ENCODE peak calls at places on chromosomes 12 and 14, in six cellular contexts. One of them, this sample, is unnamed.

GRCh38 chr14:23478109-23478698 is 8.7 kb downstream of the NGDN start:
- DNase-seq in heart right ventricle: no peak
- DNase-seq in CD4-positive, CD25-positive, alpha-beta regulatory T cell: peak; percentile 86
- DNase-seq in MM.1S: peak; percentile 49
- DNase-seq in uterus: peak; percentile 43
- DNase-seq in lung: peak; percentile 51
- DNase-seq in this sample: peak; percentile 49

GRCh38 chr14:69685217-69685616 is 73.8 kb downstream of the SUSD6 start:
- DNase-seq in heart right ventricle: no peak
- DNase-seq in lung: no peak
- DNase-seq in uterus: no peak
- DNase-seq in CD4-positive, CD25-positive, alpha-beta regulatory T cell: peak; percentile 91
- DNase-seq in MM.1S: no peak
- DNase-seq in this sample: no peak

GRCh38 chr12:10562306-10562933 is 51.0 kb downstream of the MAGOHB start:
- DNase-seq in lung: no peak
- DNase-seq in heart right ventricle: no peak
- DNase-seq in uterus: no peak
- DNase-seq in CD4-positive, CD25-positive, alpha-beta regulatory T cell: peak; percentile 62
- DNase-seq in MM.1S: peak; percentile 40
- DNase-seq in this sample: no peak

GRCh38 chr14:65312859-65313258 is 99.7 kb upstream of the FUT8 start:
- DNase-seq in heart right ventricle: no peak
- DNase-seq in lung: no peak
- DNase-seq in MM.1S: no peak
- DNase-seq in uterus: no peak
- DNase-seq in CD4-positive, CD25-positive, alpha-beta regulatory T cell: no peak
- DNase-seq in this sample: no peak

GRCh38 chr12:114667669-114668150 is 16.3 kb downstream of the TBX3 start:
- DNase-seq in heart right ventricle: no peak
- DNase-seq in MM.1S: no peak
- DNase-seq in lung: no peak
- DNase-seq in CD4-positive, CD25-positive, alpha-beta regulatory T cell: no peak
- DNase-seq in uterus: no peak
- DNase-seq in this sample: no peak

GRCh38 chr14:30525833-30526232 is 33.1 kb upstream of the G2E3 start:
- DNase-seq in lung: no peak
- DNase-seq in MM.1S: no peak
- DNase-seq in heart right ventricle: no peak
- DNase-seq in CD4-positive, CD25-positive, alpha-beta regulatory T cell: no peak
- DNase-seq in uterus: no peak
- DNase-seq in this sample: no peak

GRCh38 chr12:110345176-110345651 is 58.3 kb downstream of the ANAPC7 start:
- DNase-seq in lung: no peak
- DNase-seq in CD4-positive, CD25-positive, alpha-beta regulatory T cell: no peak
- DNase-seq in uterus: no peak
- DNase-seq in MM.1S: no peak
- DNase-seq in heart right ventricle: no peak
- DNase-seq in this sample: no peak

GRCh38 chr12:92162079-92162478 is 16.4 kb upstream of the BTG1 start:
- DNase-seq in lung: no peak
- DNase-seq in CD4-positive, CD25-positive, alpha-beta regulatory T cell: no peak
- DNase-seq in heart right ventricle: no peak
- DNase-seq in uterus: no peak
- DNase-seq in MM.1S: no peak
- DNase-seq in this sample: no peak

GRCh38 chr14:101469382-101470251 is 91.7 kb upstream of the DIO3 start:
- DNase-seq in uterus: peak; percentile 12
- DNase-seq in MM.1S: no peak
- DNase-seq in heart right ventricle: no peak
- DNase-seq in lung: no peak
- DNase-seq in CD4-positive, CD25-positive, alpha-beta regulatory T cell: no peak
- DNase-seq in this sample: peak; percentile 8

GRCh38 chr12:8890313-8891084 is 23.8 kb upstream of the PHC1 start:
- DNase-seq in heart right ventricle: no peak
- DNase-seq in lung: peak; percentile 47
- DNase-seq in CD4-positive, CD25-positive, alpha-beta regulatory T cell: peak; percentile 61
- DNase-seq in MM.1S: peak; percentile 51
- DNase-seq in uterus: peak; percentile 35
- DNase-seq in this sample: peak; percentile 47

GRCh38 chr12:131105736-131106356 is 152.1 kb downstream of the ADGRD1 start:
- DNase-seq in MM.1S: no peak
- DNase-seq in lung: no peak
- DNase-seq in CD4-positive, CD25-positive, alpha-beta regulatory T cell: peak; percentile 44
- DNase-seq in heart right ventricle: no peak
- DNase-seq in uterus: no peak
- DNase-seq in this sample: no peak

GRCh38 chr12:75042125-75042524 is 167.5 kb downstream of the KCNC2 start:
- DNase-seq in uterus: no peak
- DNase-seq in MM.1S: no peak
- DNase-seq in heart right ventricle: no peak
- DNase-seq in CD4-positive, CD25-positive, alpha-beta regulatory T cell: no peak
- DNase-seq in lung: no peak
- DNase-seq in this sample: no peak

GRCh38 chr14:60183724-60184596 is 18.8 kb upstream of the DHRS7 start:
- DNase-seq in lung: no peak
- DNase-seq in MM.1S: peak; percentile 56
- DNase-seq in CD4-positive, CD25-positive, alpha-beta regulatory T cell: peak; percentile 85
- DNase-seq in heart right ventricle: no peak
- DNase-seq in uterus: no peak
- DNase-seq in this sample: no peak

GRCh38 chr12:77947746-77948145 is 117.1 kb downstream of the NAV3 start:
- DNase-seq in uterus: no peak
- DNase-seq in lung: no peak
- DNase-seq in heart right ventricle: no peak
- DNase-seq in CD4-positive, CD25-positive, alpha-beta regulatory T cell: no peak
- DNase-seq in MM.1S: no peak
- DNase-seq in this sample: no peak

DNA sequence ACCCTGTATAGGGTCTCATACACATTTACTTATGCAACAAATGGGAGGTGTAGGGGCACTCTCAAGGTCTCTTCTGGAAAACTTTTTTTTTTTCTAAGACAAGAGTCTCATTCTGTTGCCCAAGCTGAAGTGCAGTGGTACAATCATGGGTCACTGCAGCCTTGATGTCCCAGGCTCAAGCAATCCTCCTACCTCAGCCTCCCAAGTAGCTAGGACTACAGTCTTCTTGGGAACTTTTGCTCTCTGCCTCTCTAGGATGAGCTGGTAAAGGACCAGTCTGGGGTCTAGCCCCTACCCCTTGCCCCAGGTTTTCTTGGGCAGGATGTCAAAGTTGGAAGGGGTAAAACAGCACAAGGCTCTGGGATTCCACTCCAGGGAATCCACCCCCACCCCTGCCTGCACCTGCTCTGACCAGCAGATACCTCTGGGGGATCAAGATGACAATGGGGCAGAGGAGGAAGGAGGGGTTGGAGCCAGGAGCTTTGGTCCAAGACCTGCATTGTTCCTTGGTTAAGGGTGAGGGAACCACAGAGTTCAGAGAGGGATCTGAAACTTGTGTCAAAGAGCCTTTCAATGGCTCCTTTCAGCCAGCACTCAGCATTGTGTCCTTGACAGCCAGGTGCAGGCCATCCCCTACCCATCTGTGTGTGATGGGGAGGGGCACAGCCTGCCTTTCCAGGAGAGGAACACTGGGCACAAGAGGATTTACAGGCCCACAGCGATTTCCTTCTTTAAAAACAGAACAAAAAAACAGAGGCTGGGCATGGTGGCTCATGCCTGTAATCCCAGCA is 12.2 kb downstream of the CTDSP2 start:
- DNase-seq in lung: no peak
- DNase-seq in heart right ventricle: no peak
- DNase-seq in MM.1S: peak; percentile 36
- DNase-seq in CD4-positive, CD25-positive, alpha-beta regulatory T cell: no peak
- DNase-seq in uterus: no peak
- DNase-seq in this sample: no peak
- H3K4me1 ChIP-seq in lung: peaks cover 64% of the 10 kb centered on the region
- H3K4me1 ChIP-seq in heart right ventricle: peaks cover 100% of the 10 kb centered on the region
- H3K4me1 ChIP-seq in MM.1S: peaks cover 72% of the 10 kb centered on the region
- H3K4me1 ChIP-seq in CD4-positive, CD25-positive, alpha-beta regulatory T cell: peaks cover 86% of the 10 kb centered on the region
- H3K4me1 ChIP-seq in uterus: peaks cover 27% of the 10 kb centered on the region
- H3K4me1 ChIP-seq in this sample: peaks cover 66% of the 10 kb centered on the region

GRCh38 chr12:57152408-57153038 is 5.1 kb upstream of the LRP1-AS start:
- DNase-seq in lung: no peak
- DNase-seq in uterus: peak; percentile 75
- DNase-seq in MM.1S: no peak
- DNase-seq in CD4-positive, CD25-positive, alpha-beta regulatory T cell: no peak
- DNase-seq in heart right ventricle: peak; percentile 22
- DNase-seq in this sample: peak; percentile 71

GRCh38 chr12:57153420-57153997 is 6.1 kb upstream of the LRP1-AS start:
- DNase-seq in uterus: no peak
- DNase-seq in heart right ventricle: peak; percentile 2
- DNase-seq in MM.1S: no peak
- DNase-seq in lung: no peak
- DNase-seq in CD4-positive, CD25-positive, alpha-beta regulatory T cell: no peak
- DNase-seq in this sample: no peak

GRCh38 chr12:57156701-57157403 is 9.4 kb upstream of the LRP1-AS start:
- DNase-seq in uterus: no peak
- DNase-seq in heart right ventricle: peak; percentile 46
- DNase-seq in lung: no peak
- DNase-seq in MM.1S: no peak
- DNase-seq in CD4-positive, CD25-positive, alpha-beta regulatory T cell: no peak
- DNase-seq in this sample: no peak

GRCh38 chr12:57154076-57154475 is 6.7 kb upstream of the LRP1-AS start:
- DNase-seq in CD4-positive, CD25-positive, alpha-beta regulatory T cell: no peak
- DNase-seq in lung: no peak
- DNase-seq in uterus: no peak
- DNase-seq in MM.1S: no peak
- DNase-seq in heart right ventricle: peak; percentile 6
- DNase-seq in this sample: no peak

DNA sequence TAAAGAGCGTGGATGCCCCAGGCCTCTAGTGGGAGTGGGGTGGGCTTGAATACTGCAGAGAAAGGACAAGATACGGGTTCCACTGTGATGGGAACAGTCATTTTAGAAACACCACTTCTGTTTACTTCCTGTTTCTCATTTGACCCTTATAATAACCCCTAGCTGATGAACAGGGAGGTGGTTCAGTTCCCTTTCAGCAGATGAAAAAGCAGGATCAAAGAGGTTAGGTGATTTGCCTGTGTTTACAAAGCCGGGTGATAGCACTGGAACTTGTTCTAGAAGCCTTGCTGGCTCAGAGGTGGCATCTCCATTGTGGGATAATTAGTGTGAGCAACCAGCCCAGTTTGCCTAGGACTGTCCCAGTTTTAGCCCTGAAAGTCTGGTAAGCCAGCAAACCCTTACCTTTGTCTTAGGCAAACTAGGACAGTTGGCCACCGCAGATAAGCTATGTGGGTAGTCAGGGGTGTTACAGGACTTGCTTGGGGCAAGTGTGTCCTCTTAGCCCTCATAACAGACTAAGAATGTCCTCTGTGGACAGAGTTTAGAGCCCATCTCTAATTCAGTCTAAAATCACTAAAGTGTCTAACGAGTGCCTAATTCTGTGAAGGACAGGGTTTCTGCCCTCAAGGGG is 7.5 kb upstream of the LRP1-AS start:
- DNase-seq in uterus: no peak
- DNase-seq in MM.1S: no peak
- DNase-seq in heart right ventricle: no peak
- DNase-seq in lung: no peak
- DNase-seq in CD4-positive, CD25-positive, alpha-beta regulatory T cell: no peak
- DNase-seq in this sample: no peak
- H3K4me1 ChIP-seq in uterus: peaks cover 14% of the 10 kb centered on the region
- H3K4me1 ChIP-seq in MM.1S: no peaks in the 10 kb centered on the region
- H3K4me1 ChIP-seq in heart right ventricle: peaks cover 100% of the 10 kb centered on the region
- H3K4me1 ChIP-seq in lung: peaks cover 23% of the 10 kb centered on the region
- H3K4me1 ChIP-seq in CD4-positive, CD25-positive, alpha-beta regulatory T cell: no peaks in the 10 kb centered on the region
- H3K4me1 ChIP-seq in this sample: peaks cover 29% of the 10 kb centered on the region

GRCh38 chr12:11755311-11755930 is 105.9 kb downstream of the ETV6 start:
- DNase-seq in CD4-positive, CD25-positive, alpha-beta regulatory T cell: no peak
- DNase-seq in lung: no peak
- DNase-seq in MM.1S: no peak
- DNase-seq in uterus: no peak
- DNase-seq in heart right ventricle: no peak
- DNase-seq in this sample: no peak

GRCh38 chr12:11752403-11753150 is 103.1 kb downstream of the ETV6 start:
- DNase-seq in MM.1S: no peak
- DNase-seq in lung: no peak
- DNase-seq in CD4-positive, CD25-positive, alpha-beta regulatory T cell: no peak
- DNase-seq in heart right ventricle: no peak
- DNase-seq in uterus: no peak
- DNase-seq in this sample: no peak

GRCh38 chr12:11753826-11754225 is 104.4 kb downstream of the ETV6 start:
- DNase-seq in lung: no peak
- DNase-seq in uterus: no peak
- DNase-seq in heart right ventricle: no peak
- DNase-seq in MM.1S: no peak
- DNase-seq in CD4-positive, CD25-positive, alpha-beta regulatory T cell: no peak
- DNase-seq in this sample: no peak

GRCh38 chr12:11753151-11753501 is 103.7 kb downstream of the ETV6 start:
- DNase-seq in heart right ventricle: no peak
- DNase-seq in CD4-positive, CD25-positive, alpha-beta regulatory T cell: no peak
- DNase-seq in MM.1S: peak; percentile 83
- DNase-seq in lung: no peak
- DNase-seq in uterus: no peak
- DNase-seq in this sample: no peak

DNA sequence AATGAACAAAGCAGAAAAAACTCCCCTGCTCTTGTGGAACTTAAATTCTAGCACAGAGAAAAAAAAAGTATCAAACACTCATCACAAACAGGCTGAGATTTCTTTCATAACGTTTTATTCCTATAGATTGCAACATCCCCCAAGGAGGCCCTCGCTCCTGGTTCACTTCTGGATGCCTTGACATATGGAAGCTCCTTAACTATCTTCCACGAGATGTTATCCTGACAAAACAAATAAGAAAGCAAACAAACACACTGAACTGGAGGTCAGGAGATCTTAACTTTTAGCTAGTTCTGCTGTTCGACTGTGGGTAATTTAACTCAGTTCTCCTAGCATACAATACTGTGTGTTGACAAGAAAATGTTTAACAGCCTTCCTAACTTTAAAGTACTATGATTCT is 104.8 kb downstream of the ETV6 start:
- DNase-seq in MM.1S: no peak
- DNase-seq in CD4-positive, CD25-positive, alpha-beta regulatory T cell: no peak
- DNase-seq in uterus: no peak
- DNase-seq in heart right ventricle: no peak
- DNase-seq in lung: no peak
- DNase-seq in this sample: no peak
- H3K4me1 ChIP-seq in MM.1S: peaks cover 74% of the 10 kb centered on the region
- H3K4me1 ChIP-seq in CD4-positive, CD25-positive, alpha-beta regulatory T cell: peaks cover 4% of the 10 kb centered on the region
- H3K4me1 ChIP-seq in uterus: no peaks in the 10 kb centered on the region
- H3K4me1 ChIP-seq in heart right ventricle: peaks cover 91% of the 10 kb centered on the region
- H3K4me1 ChIP-seq in lung: peaks cover 42% of the 10 kb centered on the region
- H3K4me1 ChIP-seq in this sample: peaks cover 12% of the 10 kb centered on the region

DNA sequence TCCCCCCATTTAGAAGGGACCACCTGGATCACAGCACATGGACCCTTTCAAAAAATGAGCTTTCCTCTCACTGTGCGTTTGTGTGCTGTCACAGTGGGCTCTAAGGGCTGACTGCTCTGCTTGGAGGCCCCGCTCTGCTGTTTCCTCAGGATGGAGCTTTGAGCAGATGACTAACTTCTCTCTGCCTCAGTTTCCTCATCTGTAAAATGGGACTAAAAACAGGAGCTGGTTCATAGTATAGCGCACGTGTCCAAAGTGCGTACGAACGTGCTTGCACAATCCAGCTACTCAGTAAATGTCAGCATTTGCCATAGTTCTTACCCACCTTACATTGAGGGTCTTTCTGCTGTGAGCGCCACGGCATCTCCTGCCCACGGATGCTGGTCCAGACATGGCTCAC is 12.7 kb upstream of the DNAH10 start:
- DNase-seq in uterus: no peak
- DNase-seq in MM.1S: no peak
- DNase-seq in heart right ventricle: no peak
- DNase-seq in CD4-positive, CD25-positive, alpha-beta regulatory T cell: no peak
- DNase-seq in lung: no peak
- DNase-seq in this sample: no peak
- H3K4me1 ChIP-seq in uterus: no peaks in the 10 kb centered on the region
- H3K4me1 ChIP-seq in MM.1S: no peaks in the 10 kb centered on the region
- H3K4me1 ChIP-seq in heart right ventricle: peaks cover 11% of the 10 kb centered on the region
- H3K4me1 ChIP-seq in CD4-positive, CD25-positive, alpha-beta regulatory T cell: no peaks in the 10 kb centered on the region
- H3K4me1 ChIP-seq in lung: no peaks in the 10 kb centered on the region
- H3K4me1 ChIP-seq in this sample: no peaks in the 10 kb centered on the region